ENCODE peak calls at places on chromosome 22, in seven cellular contexts. Z is fibroblast of villous mesenchyme, O is AG10803, W is left ventricle myocardium inferior, M is brain microvascular endothelial cell, L is AG04449, T is sigmoid colon. Q is an unnamed sample.

GRCh38 chr22:44838316-44839016 is 86.1 kb downstream of the ARHGAP8 start:
- DNase-seq in Z (no peak), O (no peak), W (no peak), M (no peak), L (no peak), T (no peak), Q (no peak)

GRCh38 chr22:30390974-30391691 is 3.9 kb upstream of the RNF215 start:
- DNase-seq in Z (peak; percentile 72), O (peak; percentile 58), W (peak; percentile 33), M (peak; percentile 45), L (no peak), T (no peak), Q (peak; percentile 85)

GRCh38 chr22:19972652-19973550 is 31.3 kb upstream of the TXNRD2 start:
- DNase-seq in Z (no peak), O (no peak), W (no peak), M (no peak), L (no peak), T (no peak), Q (no peak)

GRCh38 chr22:43230983-43231723 is 44.2 kb upstream of the TTLL12 start:
- DNase-seq in Z (peak; percentile 37), O (peak; percentile 28), W (peak; percentile 34), M (peak; percentile 24), L (no peak), T (no peak), Q (peak; percentile 65)

GRCh38 chr22:24117942-24118341 is 63.3 kb upstream of the SUSD2 start:
- DNase-seq in Z (no peak), O (no peak), W (no peak), M (no peak), L (no peak), T (no peak), Q (no peak)

GRCh38 chr22:43101306-43101705 is 9.2 kb upstream of the BIK start:
- DNase-seq in Z (peak; percentile 28), O (no peak), W (peak; percentile 30), M (no peak), L (no peak), T (no peak), Q (no peak)

GRCh38 chr22:24325105-24325757 is 54.6 kb downstream of the SPECC1L start:
- DNase-seq in Z (peak; percentile 88), O (peak; percentile 99), W (no peak), M (peak; percentile 73), L (peak; percentile 99), T (no peak), Q (peak; percentile 87)

GRCh38 chr22:23237841-23238240 is 57.5 kb downstream of the BCR start:
- DNase-seq in Z (no peak), O (no peak), W (no peak), M (no peak), L (no peak), T (no peak), Q (no peak)

GRCh38 chr22:43151251-43152000 is at the start of gene TSPO:
- DNase-seq in Z (peak; percentile 45), O (peak; percentile 62), W (peak; percentile 85), M (no peak), L (no peak), T (peak; percentile 90), Q (peak; percentile 55)

GRCh38 chr22:45859231-45860161 is 117.5 kb downstream of the WNT7B start:
- DNase-seq in Z (no peak), O (no peak), W (no peak), M (peak; percentile 25), L (no peak), T (no peak), Q (no peak)

GRCh38 chr22:42797021-42797420 is 60.1 kb downstream of the ARFGAP3 start:
- DNase-seq in Z (peak; percentile 54), O (no peak), W (peak; percentile 44), M (no peak), L (no peak), T (peak; percentile 87), Q (no peak)

GRCh38 chr22:32603651-32604540 is 129.3 kb downstream of the FBXO7 start:
- DNase-seq in Z (peak; percentile 64), O (no peak), W (no peak), M (no peak), L (no peak), T (no peak), Q (no peak)

GRCh38 chr22:23796461-23796860 is 9.7 kb downstream of the SMARCB1 start:
- DNase-seq in Z (peak; percentile 96), O (peak; percentile 74), W (no peak), M (no peak), L (no peak), T (no peak), Q (peak; percentile 43)

GRCh38 chr22:42214625-42215415 is 55.6 kb downstream of the TCF20 start:
- DNase-seq in Z (no peak), O (no peak), W (peak; percentile 63), M (peak; percentile 7), L (no peak), T (no peak), Q (no peak)

GRCh38 chr22:45008853-45009751 is 703 bp downstream of the PHF21B start:
- DNase-seq in Z (peak; percentile 16), O (no peak), W (no peak), M (no peak), L (no peak), T (no peak), Q (peak; percentile 45)

GRCh38 chr22:46687045-46687444 is 51.0 kb downstream of the CERK start:
- DNase-seq in Z (no peak), O (no peak), W (no peak), M (no peak), L (no peak), T (peak; percentile 80), Q (no peak)

GRCh38 chr22:20155330-20156041 is 4.6 kb upstream of the CCDC188 start:
- DNase-seq in Z (peak; percentile 18), O (peak; percentile 59), W (peak; percentile 58), M (peak; percentile 30), L (no peak), T (no peak), Q (peak; percentile 64)

GRCh38 chr22:44383652-44384562 is 71.2 kb upstream of the SHISAL1 start:
- DNase-seq in Z (no peak), O (no peak), W (no peak), M (no peak), L (no peak), T (peak; percentile 32), Q (no peak)

GRCh38 chr22:20243545-20244249 is 24.4 kb downstream of the RTN4R start:
- DNase-seq in Z (peak; percentile 70), O (peak; percentile 65), W (peak; percentile 75), M (peak; percentile 55), L (peak; percentile 16), T (peak; percentile 82), Q (peak; percentile 85)

GRCh38 chr22:30538280-30538679 is 8.3 kb downstream of the SEC14L6 start:
- DNase-seq in Z (no peak), O (peak; percentile 9), W (no peak), M (peak; percentile 27), L (no peak), T (no peak), Q (no peak)

GRCh38 chr22:19901577-19902244 is 39.9 kb upstream of the COMT start:
- DNase-seq in Z (no peak), O (no peak), W (no peak), M (no peak), L (no peak), T (no peak), Q (no peak)

GRCh38 chr22:24428751-24429410 is 1.5 kb downstream of the ADORA2A start:
- DNase-seq in Z (no peak), O (no peak), W (no peak), M (no peak), L (no peak), T (no peak), Q (no peak)

GRCh38 chr22:19356708-19357269 is 65.3 kb upstream of the CLTCL1 start:
- DNase-seq in Z (no peak), O (no peak), W (no peak), M (no peak), L (no peak), T (no peak), Q (no peak)

GRCh38 chr22:44037519-44038370 is 13.6 kb downstream of the PARVB start:
- DNase-seq in Z (peak; percentile 92), O (peak; percentile 93), W (no peak), M (peak; percentile 90), L (peak; percentile 75), T (peak; percentile 85), Q (peak; percentile 95)

DNA sequence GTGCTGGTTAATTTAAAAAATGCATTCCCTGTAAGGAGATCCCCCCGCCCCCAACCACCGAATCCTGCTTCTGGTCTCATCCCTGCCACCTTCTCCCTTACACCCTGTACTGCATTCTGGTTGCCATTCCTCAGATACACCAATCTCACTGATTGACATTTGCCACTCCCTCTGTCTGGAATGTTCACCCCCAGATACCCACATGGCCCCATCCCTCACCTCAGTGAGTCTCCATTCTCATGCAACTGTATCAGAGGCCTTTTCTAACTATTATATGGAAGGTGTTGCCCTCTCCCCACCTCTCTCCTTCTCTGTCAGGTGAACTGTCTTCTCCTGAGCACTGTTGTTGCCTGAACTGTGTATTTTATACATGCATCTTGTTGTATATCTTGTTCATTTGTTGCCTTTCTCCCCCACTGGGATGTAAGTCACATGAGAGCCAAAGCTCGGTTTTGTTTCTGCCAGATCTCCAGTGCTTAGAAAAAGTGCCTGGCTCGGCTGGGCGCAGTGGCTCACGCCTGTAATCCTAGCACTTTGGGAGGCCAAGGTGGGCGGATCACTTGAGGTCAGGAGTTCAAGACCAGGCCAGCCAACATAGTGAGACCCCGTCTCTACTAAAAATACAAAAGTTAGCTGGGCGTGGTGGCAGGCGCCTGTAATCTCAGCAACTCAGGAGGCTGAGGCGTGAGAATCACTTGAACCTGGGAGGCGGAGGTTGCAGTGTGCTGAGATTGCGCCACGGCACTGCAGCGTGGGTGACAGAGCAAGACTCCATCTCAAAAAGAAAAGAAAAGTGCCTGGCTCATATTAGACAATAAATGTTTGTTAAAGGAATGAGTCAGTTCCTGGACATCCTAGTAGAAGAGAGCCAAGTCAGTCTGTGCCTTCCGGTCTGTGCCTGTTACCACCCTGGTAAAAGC is 61.0 kb downstream of the TNRC6B start:
- DNase-seq in Z (peak; percentile 72), O (peak; percentile 72), W (no peak), M (peak; percentile 85), L (peak; percentile 5), T (no peak), Q (peak; percentile 62)
- H3K4me3 ChIP-seq in Z (no peak overlapping the region), O (no peak overlapping the region), W (no peak overlapping the region), M (no peak overlapping the region), L (no peak overlapping the region), T (no peak overlapping the region), Q (no peak overlapping the region)

DNA sequence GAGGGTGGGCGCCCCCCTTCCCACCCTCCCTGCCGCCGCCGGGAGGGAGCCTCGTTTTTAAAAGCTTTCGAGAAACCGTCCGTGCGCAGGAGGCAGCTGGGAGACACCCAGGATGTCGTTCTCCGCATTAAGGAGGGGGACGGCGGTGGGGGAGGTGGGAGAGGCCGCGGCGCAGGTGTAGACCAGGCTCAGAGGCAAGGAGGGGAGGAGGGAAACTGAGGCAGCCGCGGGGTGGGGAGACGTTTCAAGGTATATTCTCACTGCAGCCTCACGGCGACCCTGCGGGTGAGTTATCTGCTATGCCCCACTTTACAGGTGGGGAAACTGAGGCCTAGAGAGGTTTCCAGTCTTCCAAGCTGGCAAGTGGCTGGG is 42.7 kb downstream of the CYTH4 start:
- DNase-seq in Z (no peak), O (no peak), W (no peak), M (no peak), L (no peak), T (no peak), Q (no peak)
- H3K4me3 ChIP-seq in Z (peak overlapping the region; percentile 17), O (no peak overlapping the region), W (no peak overlapping the region), M (peak overlapping the region; percentile 27), L (no peak overlapping the region), T (no peak overlapping the region), Q (no peak overlapping the region)

GRCh38 chr22:48490513-48491411 is 1336.9 kb downstream of the BRD1 start:
- DNase-seq in Z (no peak), O (no peak), W (no peak), M (no peak), L (no peak), T (peak; percentile 54), Q (no peak)
- H3K4me3 ChIP-seq in Z (no peak overlapping the region), O (peak overlapping the region; percentile 73), W (peak overlapping the region; percentile 57), M (no peak overlapping the region), L (peak overlapping the region; percentile 71), T (peak overlapping the region; percentile 54), Q (no peak overlapping the region)

GRCh38 chr22:17086301-17086700 is 1.5 kb downstream of the IL17RA start:
- DNase-seq in Z (no peak), O (no peak), W (no peak), M (no peak), L (no peak), T (peak; percentile 63), Q (peak; percentile 13)
- H3K4me3 ChIP-seq in Z (peak overlapping the region; percentile 86), O (peak overlapping the region; percentile 79), W (peak overlapping the region; percentile 86), M (peak overlapping the region; percentile 76), L (peak overlapping the region; percentile 80), T (peak overlapping the region; percentile 87), Q (peak overlapping the region; percentile 86)